ENCODE peak calls at places on chromosomes 3 and 15, in nine cellular contexts. B is ovary, S is Peyer's patch, P is HCT116, U is endothelial cell of umbilical vein, K is heart left ventricle, M is thyroid gland, T is H1, I is HepG2. G is an unnamed sample.
A peak's percentile ranks its signal among the peaks of the same experiment; 100 is the strongest.

GRCh38 chr15:73924258-73924921 is 1.9 kb upstream of the LOXL1 start:
- DNase-seq in B (peak; percentile 72), S (no peak), P (no peak), U (peak; percentile 78), K (no peak), M (peak; percentile 27), T (peak; percentile 55), I (no peak), G (no peak)

GRCh38 chr15:100372695-100373036 is 30.9 kb upstream of the ADAMTS17 start:
- DNase-seq in B (no peak), S (no peak), P (no peak), U (no peak), K (no peak), M (no peak), T (no peak), I (no peak), G (no peak)

GRCh38 chr15:59616390-59616789 is 4.8 kb downstream of the GCNT3 start:
- DNase-seq in B (no peak), S (no peak), P (no peak), U (no peak), K (no peak), M (peak; percentile 66), T (no peak), I (peak; percentile 38), G (no peak)

GRCh38 chr3:115099115-115099884 is 47.8 kb downstream of the ZBTB20 start:
- DNase-seq in B (no peak), S (no peak), P (no peak), U (peak; percentile 36), K (no peak), M (no peak), T (no peak), I (peak; percentile 36), G (no peak)

GRCh38 chr15:99155961-99156443 is 51.1 kb downstream of the SYNM start:
- DNase-seq in B (no peak), S (no peak), P (no peak), U (no peak), K (no peak), M (no peak), T (no peak), I (peak; percentile 58), G (peak; percentile 32)

GRCh38 chr3:142943870-142944269 is 19.6 kb downstream of the PAQR9 start:
- DNase-seq in B (no peak), S (no peak), P (no peak), U (no peak), K (no peak), M (no peak), T (no peak), I (no peak), G (no peak)

GRCh38 chr3:182259579-182259978 is 533.7 kb upstream of the ATP11B start:
- DNase-seq in B (peak; percentile 37), S (no peak), P (no peak), U (peak; percentile 23), K (peak; percentile 63), M (peak; percentile 18), T (peak; percentile 54), I (no peak), G (no peak)

GRCh38 chr15:46703871-46704637 is 1013.3 kb upstream of the SEMA6D start:
- DNase-seq in B (no peak), S (no peak), P (no peak), U (no peak), K (no peak), M (no peak), T (no peak), I (no peak), G (no peak)

GRCh38 chr3:150334974-150335373 is 73.1 kb upstream of the TSC22D2 start:
- DNase-seq in B (no peak), S (no peak), P (no peak), U (no peak), K (no peak), M (no peak), T (no peak), I (no peak), G (no peak)

GRCh38 chr3:59248976-59249375 is 199.2 kb upstream of the CFAP20DC start:
- DNase-seq in B (no peak), S (no peak), P (no peak), U (peak; percentile 39), K (no peak), M (no peak), T (no peak), I (no peak), G (no peak)

GRCh38 chr3:190697502-190697830 is 165.0 kb downstream of the GMNC start:
- DNase-seq in B (no peak), S (no peak), P (no peak), U (no peak), K (no peak), M (no peak), T (no peak), I (no peak), G (no peak)

GRCh38 chr15:85607141-85607806 is 187.5 kb downstream of the KLHL25 start:
- DNase-seq in B (no peak), S (no peak), P (no peak), U (no peak), K (no peak), M (no peak), T (no peak), I (peak; percentile 27), G (no peak)

DNA sequence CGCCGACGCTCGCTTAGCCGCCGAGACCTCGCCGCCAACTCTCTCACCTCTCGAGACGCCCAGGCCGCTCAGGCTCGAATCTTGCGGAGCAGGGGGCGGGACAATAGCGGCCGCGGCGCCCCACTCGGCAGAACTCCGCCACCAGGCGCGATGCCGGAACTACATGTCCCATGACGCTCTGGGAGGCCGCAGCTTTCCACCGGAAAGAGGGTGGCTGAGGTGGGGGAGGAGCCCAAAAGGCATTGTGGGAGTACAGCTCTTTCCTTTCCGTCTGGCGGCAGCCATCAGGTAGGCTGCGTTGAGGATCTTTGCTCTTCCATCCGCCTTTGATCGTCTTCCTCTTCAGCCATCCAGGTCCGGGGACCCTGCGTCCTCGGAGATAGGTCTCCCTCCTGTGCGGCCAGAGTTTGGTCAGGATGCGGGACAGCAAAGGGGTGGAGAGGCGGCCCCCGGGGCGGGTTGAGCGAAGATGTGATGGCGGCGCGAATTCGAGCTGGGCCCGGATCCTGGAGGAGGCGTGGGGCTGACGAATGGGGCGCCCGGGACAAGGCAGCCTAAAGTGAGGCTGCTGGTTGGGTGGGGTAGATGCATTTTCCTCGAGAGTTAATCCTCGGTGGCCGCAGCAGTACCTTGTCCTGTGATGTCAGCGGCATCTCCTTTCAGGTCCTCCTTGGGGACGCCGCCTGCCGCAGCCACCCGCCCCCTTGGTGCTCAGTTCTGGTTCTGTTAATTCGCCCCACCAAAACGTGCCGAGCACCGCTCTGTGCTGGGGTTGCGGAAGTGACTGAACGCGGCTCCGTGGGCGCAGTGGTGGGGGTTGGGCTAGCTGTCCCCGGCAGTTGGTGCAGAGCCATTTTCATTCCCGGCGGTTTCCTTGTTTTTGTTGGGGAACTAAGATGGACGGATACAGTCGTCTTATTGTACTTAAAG is at the start of the genes NKIRAS1 and RPL15:
- DNase-seq in B (peak; percentile 97), S (peak; percentile 99), P (peak; percentile 91), U (peak; percentile 97), K (peak; percentile 98), M (peak; percentile 98), T (peak; percentile 93), I (peak; percentile 94), G (peak; percentile 95)
- TF ChIP-seq POLR2A in B (peak; percentile 99), S (peak; percentile 96), P (peak; percentile 99), U (peak; percentile 99), K (peak; percentile 96), M (peak; percentile 98), T (peak; percentile 100), I (peak; percentile 100), G (peak; percentile 100)

DNA sequence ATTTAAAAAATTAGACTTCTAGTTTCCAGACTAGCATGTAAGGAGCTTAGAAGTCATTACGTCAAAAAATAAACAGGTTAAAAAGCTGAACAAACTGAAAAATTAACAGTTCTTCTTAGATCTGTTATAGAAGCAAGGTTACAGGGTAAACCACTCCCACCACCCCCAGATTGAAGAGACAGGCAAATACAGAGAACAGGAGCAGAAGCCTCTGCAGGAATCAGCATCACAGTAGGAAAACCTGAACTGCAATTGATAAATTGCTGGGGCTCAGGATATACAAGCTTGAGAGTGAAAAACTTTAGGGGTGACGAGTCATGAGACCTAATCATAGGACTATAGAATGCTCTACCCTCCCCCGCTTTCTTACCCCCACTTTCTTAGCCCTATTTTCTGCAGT is 222.3 kb downstream of the UBE2E2 start:
- DNase-seq in B (no peak), S (no peak), P (no peak), U (no peak), K (no peak), M (no peak), T (no peak), I (no peak), G (no peak)
- TF ChIP-seq POLR2A in B (no peak), S (no peak), P (no peak), U (no peak), K (no peak), M (no peak), T (no peak), I (no peak), G (no peak)

GRCh38 chr3:30597131-30597768 is 9.2 kb upstream of the TGFBR2 start:
- DNase-seq in B (no peak), S (no peak), P (peak; percentile 94), U (no peak), K (no peak), M (no peak), T (no peak), I (peak; percentile 99), G (no peak)
- TF ChIP-seq POLR2A in B (no peak), S (no peak), P (no peak), U (no peak), K (no peak), M (no peak), T (no peak), I (no peak), G (no peak)

GRCh38 chr3:141446737-141447136 is 40.1 kb upstream of the RASA2 start:
- DNase-seq in B (no peak), S (no peak), P (no peak), U (no peak), K (no peak), M (no peak), T (no peak), I (no peak), G (no peak)

GRCh38 chr3:141442914-141443313 is 43.9 kb upstream of the RASA2 start:
- DNase-seq in B (no peak), S (no peak), P (no peak), U (no peak), K (no peak), M (no peak), T (no peak), I (no peak), G (no peak)

GRCh38 chr3:141442421-141442820 is 44.4 kb upstream of the RASA2 start:
- DNase-seq in B (no peak), S (no peak), P (no peak), U (no peak), K (no peak), M (no peak), T (no peak), I (no peak), G (no peak)

GRCh38 chr3:141445990-141446389 is 40.8 kb upstream of the RASA2 start:
- DNase-seq in B (no peak), S (no peak), P (no peak), U (no peak), K (no peak), M (no peak), T (no peak), I (no peak), G (no peak)

GRCh38 chr3:141444586-141445285 is 42.1 kb upstream of the RASA2 start:
- DNase-seq in B (no peak), S (no peak), P (no peak), U (no peak), K (no peak), M (no peak), T (no peak), I (no peak), G (no peak)
- TF ChIP-seq POLR2A in B (no peak), S (no peak), P (no peak), U (no peak), K (no peak), M (no peak), T (no peak), I (no peak), G (no peak)